ENCODE peak calls at places on chromosomes 1 and 21, in ten cellular contexts. S is pancreas; X is GM12892; D is activated CD4-positive, CD25-positive, alpha-beta regulatory T cell treated with anti-CD3 and anti-CD28 coated beads, Interleukin-2, amount 50 U/mL, for 72 hours; W is hypothalamus; I is NCI-H2081; M is fibroblast of pulmonary artery; H is AG04450; R is ACHN; L is RPMI8226. Z is an unnamed sample.
A peak's percentile ranks its signal among the peaks of the same experiment; 100 is the strongest.

GRCh38 chr1:210104103-210104502 is 128.5 kb upstream of the SERTAD4 start:
- DNase-seq in H (no peak), R (peak; percentile 89), I (no peak), D (no peak), M (no peak), W (no peak), S (no peak), L (no peak), X (no peak), Z (no peak)

GRCh38 chr21:41803316-41803715 is 36.5 kb upstream of the RIPK4 start:
- DNase-seq in H (no peak), W (no peak), S (no peak), D (no peak), M (no peak), I (no peak), L (no peak), X (no peak), R (no peak), Z (no peak)

GRCh38 chr1:111656093-111657017 is 36.8 kb downstream of the RAP1A start:
- DNase-seq in I (no peak), M (peak; percentile 75), D (no peak), S (no peak), X (no peak), W (no peak), H (peak; percentile 15), R (peak; percentile 69), L (peak; percentile 41), Z (no peak)

GRCh38 chr1:177983087-177983823 is 13.4 kb upstream of the SEC16B start:
- DNase-seq in I (no peak), H (no peak), X (no peak), M (no peak), W (no peak), R (no peak), D (no peak), S (no peak), L (no peak), Z (no peak)

GRCh38 chr1:15261155-15262002 is 14.4 kb downstream of the FHAD1 start:
- DNase-seq in H (no peak), M (peak; percentile 44), L (no peak), X (no peak), S (no peak), I (no peak), R (no peak), W (peak; percentile 32), D (no peak), Z (no peak)

GRCh38 chr1:82091729-82092128 is 291.0 kb downstream of the ADGRL2 start:
- DNase-seq in R (no peak), I (no peak), M (peak; percentile 43), H (no peak), L (no peak), S (no peak), D (no peak), X (no peak), W (no peak), Z (no peak)

GRCh38 chr1:14486401-14487110 is 111.9 kb upstream of the KAZN start:
- DNase-seq in I (no peak), W (no peak), H (no peak), S (no peak), R (peak; percentile 97), D (no peak), M (peak; percentile 71), L (no peak), X (no peak), Z (no peak)

GRCh38 chr1:13967707-13968106 is 267.7 kb downstream of the PRDM2 start:
- DNase-seq in I (no peak), L (peak; percentile 98), X (no peak), D (no peak), W (no peak), M (no peak), H (no peak), S (no peak), R (no peak), Z (no peak)

GRCh38 chr1:224266105-224266935 is 63.7 kb downstream of the NVL start:
- DNase-seq in L (no peak), X (no peak), M (no peak), D (no peak), S (no peak), H (no peak), W (no peak), I (no peak), R (no peak), Z (no peak)

GRCh38 chr1:101174722-101175121 is 62.1 kb upstream of the S1PR1 start:
- DNase-seq in S (no peak), M (peak; percentile 71), W (no peak), L (no peak), D (no peak), I (no peak), X (no peak), H (peak; percentile 33), R (peak; percentile 60), Z (no peak)

Z was measured in DMS153.